ENCODE peak calls at places on chromosomes 13 and 19, in ten cellular contexts. One of them, this sample, is unnamed.

GRCh38 chr13:66899955-66900354 is 330.2 kb downstream of the PCDH9 start:
- DNase-seq in brain microvascular endothelial cell: peak; percentile 13
- DNase-seq in mesendoderm: peak; percentile 69
- DNase-seq in H1: no peak
- DNase-seq in CD8-positive, alpha-beta T cell: no peak
- DNase-seq in Peyer's patch: no peak
- DNase-seq in effector memory CD4-positive, alpha-beta T cell: no peak
- DNase-seq in lower leg skin: no peak
- DNase-seq in small intestine: no peak
- DNase-seq in PC-3: no peak
- DNase-seq in this sample: no peak

GRCh38 chr13:109297628-109298027 is 488.8 kb downstream of the IRS2 start:
- DNase-seq in brain microvascular endothelial cell: peak; percentile 50
- DNase-seq in mesendoderm: no peak
- DNase-seq in H1: no peak
- DNase-seq in CD8-positive, alpha-beta T cell: no peak
- DNase-seq in Peyer's patch: no peak
- DNase-seq in effector memory CD4-positive, alpha-beta T cell: no peak
- DNase-seq in lower leg skin: no peak
- DNase-seq in small intestine: no peak
- DNase-seq in PC-3: no peak
- DNase-seq in this sample: peak; percentile 69

GRCh38 chr19:7636691-7637373 is at the start of gene STXBP2:
- DNase-seq in brain microvascular endothelial cell: no peak
- DNase-seq in mesendoderm: peak; percentile 89
- DNase-seq in H1: peak; percentile 64
- DNase-seq in CD8-positive, alpha-beta T cell: peak; percentile 95
- DNase-seq in Peyer's patch: peak; percentile 96
- DNase-seq in effector memory CD4-positive, alpha-beta T cell: peak; percentile 91
- DNase-seq in lower leg skin: peak; percentile 95
- DNase-seq in small intestine: peak; percentile 88
- DNase-seq in PC-3: peak; percentile 89
- DNase-seq in this sample: peak; percentile 84

GRCh38 chr13:51221674-51222509 is at the start of gene FAM124A:
- DNase-seq in brain microvascular endothelial cell: no peak
- DNase-seq in mesendoderm: peak; percentile 61
- DNase-seq in H1: no peak
- DNase-seq in CD8-positive, alpha-beta T cell: peak; percentile 13
- DNase-seq in Peyer's patch: peak; percentile 58
- DNase-seq in effector memory CD4-positive, alpha-beta T cell: no peak
- DNase-seq in lower leg skin: peak; percentile 85
- DNase-seq in small intestine: peak; percentile 35
- DNase-seq in PC-3: peak; percentile 45
- DNase-seq in this sample: peak; percentile 41

GRCh38 chr19:53109527-53109926 is 6.3 kb upstream of the ZNF160 start:
- DNase-seq in brain microvascular endothelial cell: no peak
- DNase-seq in mesendoderm: no peak
- DNase-seq in H1: no peak
- DNase-seq in CD8-positive, alpha-beta T cell: no peak
- DNase-seq in Peyer's patch: no peak
- DNase-seq in effector memory CD4-positive, alpha-beta T cell: no peak
- DNase-seq in lower leg skin: no peak
- DNase-seq in small intestine: no peak
- DNase-seq in PC-3: no peak
- DNase-seq in this sample: no peak

GRCh38 chr19:21202865-21203494 is 61.1 kb downstream of the ZNF431 start:
- DNase-seq in brain microvascular endothelial cell: no peak
- DNase-seq in mesendoderm: peak; percentile 83
- DNase-seq in H1: peak; percentile 61
- DNase-seq in CD8-positive, alpha-beta T cell: peak; percentile 17
- DNase-seq in Peyer's patch: no peak
- DNase-seq in effector memory CD4-positive, alpha-beta T cell: peak; percentile 9
- DNase-seq in lower leg skin: no peak
- DNase-seq in small intestine: no peak
- DNase-seq in PC-3: peak; percentile 11
- DNase-seq in this sample: peak; percentile 60

GRCh38 chr13:41409611-41410010 is 47.7 kb upstream of the RGCC start:
- DNase-seq in brain microvascular endothelial cell: no peak
- DNase-seq in mesendoderm: no peak
- DNase-seq in H1: no peak
- DNase-seq in CD8-positive, alpha-beta T cell: no peak
- DNase-seq in Peyer's patch: no peak
- DNase-seq in effector memory CD4-positive, alpha-beta T cell: no peak
- DNase-seq in lower leg skin: no peak
- DNase-seq in small intestine: no peak
- DNase-seq in PC-3: no peak
- DNase-seq in this sample: no peak

GRCh38 chr13:26425439-26426358 is 131.8 kb upstream of the WASF3 start:
- DNase-seq in brain microvascular endothelial cell: peak; percentile 32
- DNase-seq in mesendoderm: no peak
- DNase-seq in H1: no peak
- DNase-seq in CD8-positive, alpha-beta T cell: no peak
- DNase-seq in Peyer's patch: peak; percentile 51
- DNase-seq in effector memory CD4-positive, alpha-beta T cell: no peak
- DNase-seq in lower leg skin: no peak
- DNase-seq in small intestine: peak; percentile 69
- DNase-seq in PC-3: peak; percentile 18
- DNase-seq in this sample: peak; percentile 20

GRCh38 chr13:102226591-102226990 is 175.3 kb downstream of the FGF14 start:
- DNase-seq in brain microvascular endothelial cell: no peak
- DNase-seq in mesendoderm: no peak
- DNase-seq in H1: no peak
- DNase-seq in CD8-positive, alpha-beta T cell: no peak
- DNase-seq in Peyer's patch: no peak
- DNase-seq in effector memory CD4-positive, alpha-beta T cell: no peak
- DNase-seq in lower leg skin: no peak
- DNase-seq in small intestine: no peak
- DNase-seq in PC-3: no peak
- DNase-seq in this sample: no peak

GRCh38 chr13:102227696-102228095 is 174.2 kb downstream of the FGF14 start:
- DNase-seq in brain microvascular endothelial cell: no peak
- DNase-seq in mesendoderm: no peak
- DNase-seq in H1: no peak
- DNase-seq in CD8-positive, alpha-beta T cell: no peak
- DNase-seq in Peyer's patch: no peak
- DNase-seq in effector memory CD4-positive, alpha-beta T cell: no peak
- DNase-seq in lower leg skin: no peak
- DNase-seq in small intestine: no peak
- DNase-seq in PC-3: no peak
- DNase-seq in this sample: no peak

GRCh38 chr13:102231486-102231885 is 170.4 kb downstream of the FGF14 start:
- DNase-seq in brain microvascular endothelial cell: no peak
- DNase-seq in mesendoderm: no peak
- DNase-seq in H1: no peak
- DNase-seq in CD8-positive, alpha-beta T cell: no peak
- DNase-seq in Peyer's patch: no peak
- DNase-seq in effector memory CD4-positive, alpha-beta T cell: no peak
- DNase-seq in lower leg skin: no peak
- DNase-seq in small intestine: no peak
- DNase-seq in PC-3: no peak
- DNase-seq in this sample: no peak

GRCh38 chr13:102220681-102221228 is 181.1 kb downstream of the FGF14 start:
- DNase-seq in brain microvascular endothelial cell: no peak
- DNase-seq in mesendoderm: no peak
- DNase-seq in H1: no peak
- DNase-seq in CD8-positive, alpha-beta T cell: no peak
- DNase-seq in Peyer's patch: no peak
- DNase-seq in effector memory CD4-positive, alpha-beta T cell: no peak
- DNase-seq in lower leg skin: no peak
- DNase-seq in small intestine: no peak
- DNase-seq in PC-3: no peak
- DNase-seq in this sample: peak; percentile 27

DNA sequence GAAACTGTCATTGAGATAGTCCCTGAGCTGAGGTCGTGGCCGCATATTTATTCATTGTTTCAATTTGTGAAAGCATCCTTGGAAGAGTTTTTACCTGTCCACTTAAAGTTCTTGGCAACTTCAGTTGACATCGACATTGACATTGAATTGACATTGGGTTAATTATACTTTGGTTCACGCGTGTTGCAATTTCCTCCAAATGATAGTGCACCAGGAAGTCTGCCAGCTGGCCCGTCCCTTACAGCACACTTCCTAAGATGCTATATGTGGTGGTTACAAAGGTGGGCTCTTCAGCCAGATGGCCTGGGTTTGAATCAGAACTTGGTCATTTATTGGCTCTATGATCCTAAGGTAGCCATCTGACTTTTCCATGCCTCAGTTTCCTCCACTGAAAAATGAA is 176.0 kb downstream of the FGF14 start:
- DNase-seq in brain microvascular endothelial cell: no peak
- DNase-seq in mesendoderm: no peak
- DNase-seq in H1: no peak
- DNase-seq in CD8-positive, alpha-beta T cell: no peak
- DNase-seq in Peyer's patch: no peak
- DNase-seq in effector memory CD4-positive, alpha-beta T cell: no peak
- DNase-seq in lower leg skin: no peak
- DNase-seq in small intestine: no peak
- DNase-seq in PC-3: no peak
- DNase-seq in this sample: no peak
- H3K4me3 ChIP-seq in brain microvascular endothelial cell: no peak overlapping the region
- H3K4me3 ChIP-seq in mesendoderm: no peak overlapping the region
- H3K4me3 ChIP-seq in H1: no peak overlapping the region
- H3K4me3 ChIP-seq in CD8-positive, alpha-beta T cell: no peak overlapping the region
- H3K4me3 ChIP-seq in Peyer's patch: no peak overlapping the region
- H3K4me3 ChIP-seq in effector memory CD4-positive, alpha-beta T cell: no peak overlapping the region
- H3K4me3 ChIP-seq in lower leg skin: no peak overlapping the region
- H3K4me3 ChIP-seq in small intestine: no peak overlapping the region
- H3K4me3 ChIP-seq in PC-3: no peak overlapping the region
- H3K4me3 ChIP-seq in this sample: no peak overlapping the region

DNA sequence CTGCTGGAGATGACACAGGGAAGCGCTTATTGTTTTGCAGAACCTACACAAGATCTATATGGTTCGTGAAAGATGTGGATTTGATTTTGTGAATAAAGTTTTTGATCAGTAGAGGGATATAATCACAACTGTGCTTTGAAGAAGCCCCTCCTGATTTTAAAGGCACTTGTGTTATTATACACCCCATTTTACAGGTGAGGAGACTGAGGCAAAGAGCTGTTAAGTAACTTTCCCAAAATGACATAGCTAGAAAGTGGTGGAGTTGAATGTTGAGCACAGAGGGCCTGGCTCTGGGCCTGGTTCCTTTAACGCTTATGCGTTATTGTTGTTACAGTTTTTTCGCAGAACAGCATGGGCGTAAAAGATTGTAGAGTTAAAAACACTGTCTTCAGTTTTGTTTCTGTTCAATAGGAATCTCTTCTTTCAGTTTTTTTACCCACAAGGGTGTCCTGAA is 1.4 kb downstream of the TDRD3 start:
- DNase-seq in brain microvascular endothelial cell: no peak
- DNase-seq in mesendoderm: no peak
- DNase-seq in H1: no peak
- DNase-seq in CD8-positive, alpha-beta T cell: no peak
- DNase-seq in Peyer's patch: no peak
- DNase-seq in effector memory CD4-positive, alpha-beta T cell: no peak
- DNase-seq in lower leg skin: no peak
- DNase-seq in small intestine: peak; percentile 17
- DNase-seq in PC-3: no peak
- DNase-seq in this sample: no peak
- H3K4me3 ChIP-seq in brain microvascular endothelial cell: peak overlapping the region; percentile 63
- H3K4me3 ChIP-seq in mesendoderm: peak overlapping the region; percentile 84
- H3K4me3 ChIP-seq in H1: peak overlapping the region; percentile 85
- H3K4me3 ChIP-seq in CD8-positive, alpha-beta T cell: peak overlapping the region; percentile 73
- H3K4me3 ChIP-seq in Peyer's patch: peak overlapping the region; percentile 85
- H3K4me3 ChIP-seq in effector memory CD4-positive, alpha-beta T cell: peak overlapping the region; percentile 64
- H3K4me3 ChIP-seq in lower leg skin: peak overlapping the region; percentile 48
- H3K4me3 ChIP-seq in small intestine: peak overlapping the region; percentile 81
- H3K4me3 ChIP-seq in PC-3: peak overlapping the region; percentile 89
- H3K4me3 ChIP-seq in this sample: peak overlapping the region; percentile 75

DNA sequence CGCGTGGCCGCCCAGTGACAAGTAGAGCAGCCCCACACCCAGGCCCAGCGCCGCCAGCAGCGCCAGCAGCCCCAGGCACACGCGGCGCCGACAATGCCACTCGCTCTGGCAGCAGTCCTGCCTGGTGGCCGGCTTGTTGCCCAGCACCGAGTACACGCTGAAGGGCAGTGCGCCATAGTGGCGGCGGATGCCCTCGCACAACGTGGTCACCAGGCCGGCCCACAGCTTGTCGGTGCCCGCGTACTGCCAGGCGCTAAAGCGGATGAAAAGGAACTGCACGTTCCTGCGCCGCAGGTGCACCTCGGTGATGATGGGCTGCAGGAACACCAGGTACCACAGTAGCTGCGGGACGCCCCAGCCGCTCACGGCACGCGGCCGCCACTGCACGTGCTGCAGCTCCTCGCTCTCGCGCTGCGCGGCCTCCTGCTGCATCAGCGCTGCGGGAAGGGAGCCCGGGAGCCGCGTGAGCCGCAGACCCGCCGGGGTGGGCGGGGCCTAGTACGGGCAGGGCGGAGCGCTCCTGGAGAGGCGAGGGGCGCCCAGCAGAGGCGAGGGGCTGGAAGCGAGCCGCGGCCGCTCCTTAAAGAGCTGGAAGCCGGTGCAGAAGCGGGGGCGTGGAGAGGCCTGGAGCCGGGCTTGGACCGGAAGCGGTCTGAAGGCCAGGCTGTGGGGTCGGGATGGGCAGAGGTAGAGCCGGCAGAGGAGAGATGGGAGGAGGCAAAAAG is 7.3 kb downstream of the NKPD1 start:
- DNase-seq in brain microvascular endothelial cell: no peak
- DNase-seq in mesendoderm: peak; percentile 54
- DNase-seq in H1: no peak
- DNase-seq in CD8-positive, alpha-beta T cell: no peak
- DNase-seq in Peyer's patch: no peak
- DNase-seq in effector memory CD4-positive, alpha-beta T cell: peak; percentile 15
- DNase-seq in lower leg skin: no peak
- DNase-seq in small intestine: no peak
- DNase-seq in PC-3: no peak
- DNase-seq in this sample: no peak
- H3K4me3 ChIP-seq in brain microvascular endothelial cell: peak overlapping the region; percentile 12
- H3K4me3 ChIP-seq in mesendoderm: no peak overlapping the region
- H3K4me3 ChIP-seq in H1: peak overlapping the region; percentile 34
- H3K4me3 ChIP-seq in CD8-positive, alpha-beta T cell: peak overlapping the region; percentile 60
- H3K4me3 ChIP-seq in Peyer's patch: peak overlapping the region; percentile 42
- H3K4me3 ChIP-seq in effector memory CD4-positive, alpha-beta T cell: peak overlapping the region; percentile 49
- H3K4me3 ChIP-seq in lower leg skin: no peak overlapping the region
- H3K4me3 ChIP-seq in small intestine: peak overlapping the region; percentile 8
- H3K4me3 ChIP-seq in PC-3: no peak overlapping the region
- H3K4me3 ChIP-seq in this sample: no peak overlapping the region

GRCh38 chr13:73740681-73741080 is 393.5 kb downstream of the KLF12 start:
- DNase-seq in brain microvascular endothelial cell: peak; percentile 12
- DNase-seq in mesendoderm: no peak
- DNase-seq in H1: no peak
- DNase-seq in CD8-positive, alpha-beta T cell: no peak
- DNase-seq in Peyer's patch: no peak
- DNase-seq in effector memory CD4-positive, alpha-beta T cell: no peak
- DNase-seq in lower leg skin: no peak
- DNase-seq in small intestine: no peak
- DNase-seq in PC-3: no peak
- DNase-seq in this sample: no peak

GRCh38 chr13:73738626-73739025 is 395.6 kb downstream of the KLF12 start:
- DNase-seq in brain microvascular endothelial cell: no peak
- DNase-seq in mesendoderm: no peak
- DNase-seq in H1: no peak
- DNase-seq in CD8-positive, alpha-beta T cell: no peak
- DNase-seq in Peyer's patch: no peak
- DNase-seq in effector memory CD4-positive, alpha-beta T cell: no peak
- DNase-seq in lower leg skin: no peak
- DNase-seq in small intestine: no peak
- DNase-seq in PC-3: no peak
- DNase-seq in this sample: no peak

GRCh38 chr13:73733691-73734090 is 400.5 kb downstream of the KLF12 start:
- DNase-seq in brain microvascular endothelial cell: no peak
- DNase-seq in mesendoderm: no peak
- DNase-seq in H1: no peak
- DNase-seq in CD8-positive, alpha-beta T cell: no peak
- DNase-seq in Peyer's patch: no peak
- DNase-seq in effector memory CD4-positive, alpha-beta T cell: no peak
- DNase-seq in lower leg skin: no peak
- DNase-seq in small intestine: no peak
- DNase-seq in PC-3: no peak
- DNase-seq in this sample: no peak

GRCh38 chr13:73741111-73741510 is 393.1 kb downstream of the KLF12 start:
- DNase-seq in brain microvascular endothelial cell: no peak
- DNase-seq in mesendoderm: peak; percentile 14
- DNase-seq in H1: no peak
- DNase-seq in CD8-positive, alpha-beta T cell: no peak
- DNase-seq in Peyer's patch: no peak
- DNase-seq in effector memory CD4-positive, alpha-beta T cell: no peak
- DNase-seq in lower leg skin: no peak
- DNase-seq in small intestine: no peak
- DNase-seq in PC-3: no peak
- DNase-seq in this sample: no peak

GRCh38 chr13:73737214-73737613 is 397.0 kb downstream of the KLF12 start:
- DNase-seq in brain microvascular endothelial cell: no peak
- DNase-seq in mesendoderm: no peak
- DNase-seq in H1: no peak
- DNase-seq in CD8-positive, alpha-beta T cell: no peak
- DNase-seq in Peyer's patch: no peak
- DNase-seq in effector memory CD4-positive, alpha-beta T cell: no peak
- DNase-seq in lower leg skin: no peak
- DNase-seq in small intestine: no peak
- DNase-seq in PC-3: no peak
- DNase-seq in this sample: no peak
- H3K4me3 ChIP-seq in brain microvascular endothelial cell: no peak overlapping the region
- H3K4me3 ChIP-seq in mesendoderm: no peak overlapping the region
- H3K4me3 ChIP-seq in H1: no peak overlapping the region
- H3K4me3 ChIP-seq in CD8-positive, alpha-beta T cell: no peak overlapping the region
- H3K4me3 ChIP-seq in Peyer's patch: no peak overlapping the region
- H3K4me3 ChIP-seq in effector memory CD4-positive, alpha-beta T cell: no peak overlapping the region
- H3K4me3 ChIP-seq in lower leg skin: no peak overlapping the region
- H3K4me3 ChIP-seq in small intestine: no peak overlapping the region
- H3K4me3 ChIP-seq in PC-3: no peak overlapping the region
- H3K4me3 ChIP-seq in this sample: no peak overlapping the region